ENCODE peak calls at places on chromosomes 16 and 17, in six cellular contexts. One of them, this sample, is unnamed.

GRCh38 chr16:11349599-11350276 is 4.5 kb downstream of the RMI2 start:
- DNase-seq in fibroblast of lung: peak; percentile 66
- DNase-seq in mesendoderm: no peak
- DNase-seq in lower lobe of right lung: peak; percentile 77
- DNase-seq in hepatocyte: peak; percentile 37
- DNase-seq in adrenal gland: peak; percentile 82
- DNase-seq in this sample: no peak

GRCh38 chr17:3026125-3026855 is 37.1 kb downstream of the OR1D5 start:
- DNase-seq in fibroblast of lung: no peak
- DNase-seq in mesendoderm: no peak
- DNase-seq in lower lobe of right lung: peak; percentile 23
- DNase-seq in hepatocyte: no peak
- DNase-seq in adrenal gland: no peak
- DNase-seq in this sample: no peak

GRCh38 chr17:78665952-78666920 is 89.0 kb upstream of the DNAH17 start:
- DNase-seq in fibroblast of lung: no peak
- DNase-seq in mesendoderm: no peak
- DNase-seq in lower lobe of right lung: peak; percentile 73
- DNase-seq in hepatocyte: peak; percentile 46
- DNase-seq in adrenal gland: peak; percentile 69
- DNase-seq in this sample: no peak

GRCh38 chr17:38656959-38657823 is 17.6 kb downstream of the EPOP start:
- DNase-seq in fibroblast of lung: no peak
- DNase-seq in mesendoderm: no peak
- DNase-seq in lower lobe of right lung: no peak
- DNase-seq in hepatocyte: no peak
- DNase-seq in adrenal gland: no peak
- DNase-seq in this sample: no peak

GRCh38 chr17:81976332-81977210 is 858 bp upstream of the ASPSCR1 start:
- DNase-seq in fibroblast of lung: peak; percentile 15
- DNase-seq in mesendoderm: peak; percentile 70
- DNase-seq in lower lobe of right lung: peak; percentile 76
- DNase-seq in hepatocyte: peak; percentile 66
- DNase-seq in adrenal gland: peak; percentile 66
- DNase-seq in this sample: no peak

GRCh38 chr16:88359008-88359407 is 23.8 kb upstream of the ZNF469 start:
- DNase-seq in fibroblast of lung: no peak
- DNase-seq in mesendoderm: no peak
- DNase-seq in lower lobe of right lung: peak; percentile 25
- DNase-seq in hepatocyte: no peak
- DNase-seq in adrenal gland: no peak
- DNase-seq in this sample: no peak

GRCh38 chr16:31010539-31010938 is at the start of gene STX1B:
- DNase-seq in fibroblast of lung: peak; percentile 47
- DNase-seq in mesendoderm: peak; percentile 44
- DNase-seq in lower lobe of right lung: no peak
- DNase-seq in hepatocyte: peak; percentile 55
- DNase-seq in adrenal gland: no peak
- DNase-seq in this sample: no peak

GRCh38 chr17:36870618-36871002 is 66.7 kb upstream of the LHX1 start:
- DNase-seq in fibroblast of lung: no peak
- DNase-seq in mesendoderm: peak; percentile 62
- DNase-seq in lower lobe of right lung: no peak
- DNase-seq in hepatocyte: no peak
- DNase-seq in adrenal gland: no peak
- DNase-seq in this sample: no peak

GRCh38 chr16:77431131-77431670 is 3.6 kb downstream of the ADAMTS18 start:
- DNase-seq in fibroblast of lung: no peak
- DNase-seq in mesendoderm: no peak
- DNase-seq in lower lobe of right lung: no peak
- DNase-seq in hepatocyte: no peak
- DNase-seq in adrenal gland: no peak
- DNase-seq in this sample: no peak

GRCh38 chr17:1625507-1626080 is 3.0 kb downstream of the SLC43A2 start:
- DNase-seq in fibroblast of lung: no peak
- DNase-seq in mesendoderm: no peak
- DNase-seq in lower lobe of right lung: no peak
- DNase-seq in hepatocyte: peak; percentile 6
- DNase-seq in adrenal gland: no peak
- DNase-seq in this sample: no peak
- H3K4me3 ChIP-seq in fibroblast of lung: no peak overlapping the region
- H3K4me3 ChIP-seq in mesendoderm: no peak overlapping the region
- H3K4me3 ChIP-seq in lower lobe of right lung: peak overlapping the region; percentile 94
- H3K4me3 ChIP-seq in hepatocyte: no peak overlapping the region
- H3K4me3 ChIP-seq in adrenal gland: no peak overlapping the region
- H3K4me3 ChIP-seq in this sample: no peak overlapping the region

DNA sequence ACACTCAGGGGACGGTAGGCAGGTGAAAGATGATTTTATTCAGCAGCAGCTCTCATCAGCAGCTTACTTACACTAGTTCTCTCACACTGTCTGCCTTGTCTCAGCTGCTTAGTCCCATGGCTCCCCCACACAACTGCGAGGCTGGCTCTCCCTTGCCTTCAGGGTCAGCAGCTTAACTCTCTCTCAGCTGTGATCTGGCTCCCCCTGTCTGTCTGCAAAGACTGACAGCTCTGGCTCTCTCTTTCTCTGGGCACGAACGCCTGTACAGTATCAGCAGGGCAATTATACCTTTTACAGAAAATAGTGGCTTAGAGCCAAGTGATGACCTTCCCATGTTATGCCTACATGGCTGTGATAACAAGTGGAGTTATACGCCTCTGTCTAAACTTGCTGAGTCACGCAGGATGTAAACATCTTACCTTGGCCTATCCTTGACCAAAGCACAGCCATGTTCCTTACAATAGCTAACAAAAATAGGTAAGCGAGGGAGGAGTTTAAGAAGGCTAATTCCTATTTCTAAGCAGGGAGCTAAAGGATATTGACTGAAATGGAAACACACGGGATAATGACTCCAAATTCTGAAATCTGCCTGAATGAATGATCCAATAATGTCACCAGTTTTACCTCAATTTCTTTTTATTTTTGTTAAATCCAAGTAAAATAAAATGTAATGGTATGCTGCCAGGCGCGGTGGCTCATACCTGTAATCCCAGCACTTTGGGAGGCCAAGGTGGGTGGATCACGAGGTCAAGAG is 1.1 kb upstream of the NDUFAB1 start:
- DNase-seq in fibroblast of lung: no peak
- DNase-seq in mesendoderm: peak; percentile 79
- DNase-seq in lower lobe of right lung: no peak
- DNase-seq in hepatocyte: peak; percentile 63
- DNase-seq in adrenal gland: peak; percentile 60
- DNase-seq in this sample: peak; percentile 9
- H3K27ac ChIP-seq in fibroblast of lung: no peak overlapping the region
- H3K27ac ChIP-seq in mesendoderm: no peak overlapping the region
- H3K27ac ChIP-seq in lower lobe of right lung: no peak overlapping the region
- H3K27ac ChIP-seq in hepatocyte: peak overlapping the region; percentile 31
- H3K27ac ChIP-seq in adrenal gland: peak overlapping the region; percentile 75
- H3K27ac ChIP-seq in this sample: no peak overlapping the region

GRCh38 chr17:80834896-80835281 is 156.8 kb upstream of the CHMP6 start:
- DNase-seq in fibroblast of lung: no peak
- DNase-seq in mesendoderm: no peak
- DNase-seq in lower lobe of right lung: no peak
- DNase-seq in hepatocyte: no peak
- DNase-seq in adrenal gland: no peak
- DNase-seq in this sample: no peak

GRCh38 chr17:80831481-80831880 is 160.2 kb upstream of the CHMP6 start:
- DNase-seq in fibroblast of lung: no peak
- DNase-seq in mesendoderm: no peak
- DNase-seq in lower lobe of right lung: no peak
- DNase-seq in hepatocyte: no peak
- DNase-seq in adrenal gland: no peak
- DNase-seq in this sample: no peak

GRCh38 chr17:80833952-80834895 is 157.4 kb upstream of the CHMP6 start:
- DNase-seq in fibroblast of lung: peak; percentile 72
- DNase-seq in mesendoderm: no peak
- DNase-seq in lower lobe of right lung: peak; percentile 47
- DNase-seq in hepatocyte: no peak
- DNase-seq in adrenal gland: peak; percentile 86
- DNase-seq in this sample: no peak

GRCh38 chr17:80832266-80832676 is 159.4 kb upstream of the CHMP6 start:
- DNase-seq in fibroblast of lung: peak; percentile 79
- DNase-seq in mesendoderm: peak; percentile 83
- DNase-seq in lower lobe of right lung: no peak
- DNase-seq in hepatocyte: peak; percentile 58
- DNase-seq in adrenal gland: peak; percentile 58
- DNase-seq in this sample: peak; percentile 29

DNA sequence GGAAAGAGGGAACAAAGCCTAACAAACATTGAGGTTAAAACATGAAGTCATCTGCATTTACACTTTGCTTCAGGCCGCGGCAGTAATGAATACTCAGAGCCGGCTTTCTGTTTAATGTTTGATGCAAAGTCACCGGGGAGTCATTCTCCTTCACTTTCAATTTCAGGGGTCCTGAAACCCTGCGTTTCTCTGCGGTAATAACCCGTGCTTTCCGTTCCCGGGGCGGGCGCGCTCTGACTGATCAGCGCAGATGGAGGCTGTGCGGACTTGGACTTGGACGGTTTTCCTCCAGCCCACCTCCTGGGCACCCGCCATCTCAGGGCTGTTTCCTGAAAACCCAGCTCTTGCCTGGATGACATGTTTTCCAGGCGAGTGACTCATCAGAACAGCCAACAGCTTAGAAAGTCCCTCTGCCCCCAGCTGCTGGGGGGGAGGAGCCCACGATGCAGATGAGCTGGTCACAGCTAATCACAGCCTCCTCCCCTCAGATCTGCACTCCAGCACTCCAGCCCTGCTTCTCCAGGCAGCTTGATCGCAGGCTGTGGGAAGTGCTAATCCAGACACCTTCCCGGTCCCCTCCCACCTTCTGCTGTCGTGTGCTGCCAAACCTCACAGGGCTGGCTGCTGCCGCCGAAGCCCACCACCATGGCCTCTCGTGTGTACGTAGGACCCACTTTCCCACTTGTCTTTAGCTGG is 158.6 kb upstream of the CHMP6 start:
- DNase-seq in fibroblast of lung: peak; percentile 99
- DNase-seq in mesendoderm: peak; percentile 100
- DNase-seq in lower lobe of right lung: peak; percentile 81
- DNase-seq in hepatocyte: peak; percentile 96
- DNase-seq in adrenal gland: peak; percentile 97
- DNase-seq in this sample: peak; percentile 76
- H3K4me3 ChIP-seq in fibroblast of lung: peak overlapping the region; percentile 58
- H3K4me3 ChIP-seq in mesendoderm: no peak overlapping the region
- H3K4me3 ChIP-seq in lower lobe of right lung: peak overlapping the region; percentile 52
- H3K4me3 ChIP-seq in hepatocyte: peak overlapping the region; percentile 4
- H3K4me3 ChIP-seq in adrenal gland: no peak overlapping the region
- H3K4me3 ChIP-seq in this sample: peak overlapping the region; percentile 10

GRCh38 chr17:57111386-57111785 is 26.3 kb downstream of the AKAP1 start:
- DNase-seq in fibroblast of lung: no peak
- DNase-seq in mesendoderm: no peak
- DNase-seq in lower lobe of right lung: no peak
- DNase-seq in hepatocyte: no peak
- DNase-seq in adrenal gland: no peak
- DNase-seq in this sample: no peak
- H3K27ac ChIP-seq in fibroblast of lung: no peak overlapping the region
- H3K27ac ChIP-seq in mesendoderm: no peak overlapping the region
- H3K27ac ChIP-seq in lower lobe of right lung: no peak overlapping the region
- H3K27ac ChIP-seq in hepatocyte: no peak overlapping the region
- H3K27ac ChIP-seq in adrenal gland: no peak overlapping the region
- H3K27ac ChIP-seq in this sample: no peak overlapping the region

GRCh38 chr16:4372315-4372577 is 598 bp downstream of the VASN start:
- DNase-seq in fibroblast of lung: no peak
- DNase-seq in mesendoderm: no peak
- DNase-seq in lower lobe of right lung: no peak
- DNase-seq in hepatocyte: no peak
- DNase-seq in adrenal gland: no peak
- DNase-seq in this sample: no peak

GRCh38 chr16:4373356-4373908 is 1.8 kb downstream of the VASN start:
- DNase-seq in fibroblast of lung: no peak
- DNase-seq in mesendoderm: no peak
- DNase-seq in lower lobe of right lung: no peak
- DNase-seq in hepatocyte: no peak
- DNase-seq in adrenal gland: no peak
- DNase-seq in this sample: no peak

GRCh38 chr16:4375717-4376116 is 4.1 kb downstream of the VASN start:
- DNase-seq in fibroblast of lung: peak; percentile 47
- DNase-seq in mesendoderm: no peak
- DNase-seq in lower lobe of right lung: no peak
- DNase-seq in hepatocyte: no peak
- DNase-seq in adrenal gland: no peak
- DNase-seq in this sample: no peak

GRCh38 chr16:4372578-4373355 is 1.1 kb downstream of the VASN start:
- DNase-seq in fibroblast of lung: no peak
- DNase-seq in mesendoderm: peak; percentile 52
- DNase-seq in lower lobe of right lung: no peak
- DNase-seq in hepatocyte: peak; percentile 77
- DNase-seq in adrenal gland: peak; percentile 53
- DNase-seq in this sample: no peak

GRCh38 chr16:4373909-4374742 is 2.5 kb downstream of the VASN start:
- DNase-seq in fibroblast of lung: peak; percentile 97
- DNase-seq in mesendoderm: peak; percentile 83
- DNase-seq in lower lobe of right lung: peak; percentile 79
- DNase-seq in hepatocyte: peak; percentile 87
- DNase-seq in adrenal gland: peak; percentile 47
- DNase-seq in this sample: no peak
- H3K4me3 ChIP-seq in fibroblast of lung: peak overlapping the region; percentile 92
- H3K4me3 ChIP-seq in mesendoderm: no peak overlapping the region
- H3K4me3 ChIP-seq in lower lobe of right lung: peak overlapping the region; percentile 74
- H3K4me3 ChIP-seq in hepatocyte: peak overlapping the region; percentile 34
- H3K4me3 ChIP-seq in adrenal gland: no peak overlapping the region
- H3K4me3 ChIP-seq in this sample: no peak overlapping the region

DNA sequence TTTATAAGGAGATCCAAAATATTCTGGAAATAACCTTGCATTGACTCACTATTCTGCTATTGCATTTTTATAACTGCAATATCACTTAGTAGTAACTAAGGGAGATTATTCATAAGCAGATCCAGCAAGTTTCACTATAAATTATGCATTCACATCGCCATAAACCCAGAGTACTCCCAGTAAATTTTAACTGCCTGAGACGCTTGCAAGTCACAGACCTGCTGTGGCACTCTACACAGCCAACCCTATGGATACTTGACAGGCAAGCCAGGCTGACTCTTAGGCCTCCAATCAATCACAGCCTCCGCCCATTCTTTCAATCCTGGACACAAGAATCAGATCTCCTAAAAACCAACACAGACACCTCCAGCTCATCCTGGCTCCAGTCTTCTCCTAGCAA is 28.2 kb downstream of the USP31 start:
- DNase-seq in fibroblast of lung: no peak
- DNase-seq in mesendoderm: no peak
- DNase-seq in lower lobe of right lung: no peak
- DNase-seq in hepatocyte: no peak
- DNase-seq in adrenal gland: no peak
- DNase-seq in this sample: no peak
- H3K27ac ChIP-seq in fibroblast of lung: no peak overlapping the region
- H3K27ac ChIP-seq in mesendoderm: no peak overlapping the region
- H3K27ac ChIP-seq in lower lobe of right lung: no peak overlapping the region
- H3K27ac ChIP-seq in hepatocyte: peak overlapping the region; percentile 19
- H3K27ac ChIP-seq in adrenal gland: no peak overlapping the region
- H3K27ac ChIP-seq in this sample: no peak overlapping the region

GRCh38 chr16:68079616-68080344 is 5.4 kb upstream of the NFATC3 start:
- DNase-seq in fibroblast of lung: no peak
- DNase-seq in mesendoderm: no peak
- DNase-seq in lower lobe of right lung: peak; percentile 87
- DNase-seq in hepatocyte: peak; percentile 77
- DNase-seq in adrenal gland: peak; percentile 64
- DNase-seq in this sample: no peak
- H3K4me3 ChIP-seq in fibroblast of lung: no peak overlapping the region
- H3K4me3 ChIP-seq in mesendoderm: no peak overlapping the region
- H3K4me3 ChIP-seq in lower lobe of right lung: peak overlapping the region; percentile 2
- H3K4me3 ChIP-seq in hepatocyte: no peak overlapping the region
- H3K4me3 ChIP-seq in adrenal gland: no peak overlapping the region
- H3K4me3 ChIP-seq in this sample: no peak overlapping the region